ENCODE peak calls at places on chromosomes 7 and 10, in four cellular contexts. I, W, B and V are unnamed samples.

GRCh38 chr7:86598311-86598710 is 45.4 kb upstream of the GRM3 start:
- DNase-seq in I (no peak), W (peak), B (no peak), V (peak)

GRCh38 chr10:132397036-132397541 is at the start of gene PWWP2B:
- DNase-seq in I (peak), W (no peak), B (peak), V (peak)

GRCh38 chr10:79170226-79170752 is 101.5 kb downstream of the ZMIZ1 start:
- DNase-seq in W (no peak), B (no peak), I (no peak), V (no peak)

GRCh38 chr7:73830872-73831655 is at the start of gene CLDN4:
- DNase-seq in W (no peak), I (peak), B (no peak), V (peak)

GRCh38 chr10:132677096-132677904 is 108.6 kb downstream of the NKX6-2 start:
- DNase-seq in I (no peak), B (peak), W (no peak), V (no peak)

GRCh38 chr7:1667566-1668485 is 2.3 kb upstream of the ELFN1 start:
- DNase-seq in I (no peak), W (no peak), B (no peak), V (peak)

GRCh38 chr7:142882338-142882678 is 3.2 kb downstream of the TRPV6 start:
- DNase-seq in I (no peak), B (no peak), W (no peak), V (no peak)

GRCh38 chr7:110317699-110318265 is 773.1 kb upstream of the LRRN3 start:
- DNase-seq in I (no peak), W (peak), B (peak), V (no peak)

GRCh38 chr7:48041665-48041995 is 6.3 kb downstream of the C7orf57 start:
- DNase-seq in B (peak), W (no peak), I (no peak), V (no peak)

GRCh38 chr10:61836233-61836887 is 65.1 kb upstream of the ARID5B start:
- DNase-seq in W (no peak), I (no peak), B (peak), V (no peak)

GRCh38 chr7:44292876-44293560 is 32.4 kb downstream of the CAMK2B start:
- DNase-seq in W (no peak), B (no peak), I (peak), V (no peak)

GRCh38 chr7:80082214-80082613 is 52.4 kb upstream of the GNAI1 start:
- DNase-seq in W (no peak), B (no peak), I (no peak), V (no peak)

GRCh38 chr10:129846991-129847391 is 117.1 kb downstream of the EBF3 start:
- DNase-seq in B (no peak), I (no peak), W (no peak), V (no peak)

GRCh38 chr7:129843365-129843898 is 109.3 kb downstream of the UBE2H start:
- DNase-seq in I (no peak), B (no peak), W (no peak), V (no peak)

GRCh38 chr10:112810651-112811215 is 139.3 kb upstream of the TCF7L2 start:
- DNase-seq in B (peak), I (no peak), W (no peak), V (no peak)

DNA sequence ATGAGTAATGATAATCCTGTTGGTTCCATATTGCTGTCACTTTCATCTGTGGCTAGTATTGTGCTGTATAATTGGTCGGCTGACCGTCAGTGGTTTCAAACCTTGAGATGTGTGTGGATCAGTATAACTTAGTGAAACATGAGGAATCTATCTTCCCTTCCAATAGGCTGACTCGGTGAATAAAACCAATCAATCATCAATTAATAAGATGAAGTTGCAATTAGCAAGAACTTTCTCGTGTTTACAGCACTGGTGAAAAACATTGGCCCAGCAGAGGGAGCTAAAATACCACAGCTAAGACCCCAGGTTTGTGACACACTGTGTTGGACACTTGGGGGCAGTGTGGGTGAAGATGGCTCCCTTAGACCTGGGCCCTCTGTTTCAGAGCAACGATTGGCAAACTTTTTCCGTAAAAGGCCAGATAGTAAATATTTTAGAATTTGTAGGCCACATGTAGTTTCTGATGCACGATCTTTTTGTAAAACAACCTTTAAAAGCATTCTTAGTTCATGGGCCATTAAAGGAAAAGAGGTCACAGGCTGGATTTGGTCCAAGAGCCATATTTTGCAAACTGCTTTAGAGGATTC is 47.8 kb downstream of the STRA8 start:
- DNase-seq in I (peak), W (peak), B (peak), V (peak)
- H3K4me3 ChIP-seq in I (no peak), W (no peak), B (no peak), V (no peak)

GRCh38 chr7:4737300-4737699 is 38.1 kb upstream of the AP5Z1 start:
- DNase-seq in I (no peak), W (no peak), B (no peak), V (no peak)

GRCh38 chr7:4733936-4734528 is 41.4 kb upstream of the AP5Z1 start:
- DNase-seq in I (no peak), B (peak), W (no peak), V (no peak)

GRCh38 chr7:4730971-4731370 is 44.5 kb upstream of the AP5Z1 start:
- DNase-seq in W (no peak), I (no peak), B (no peak), V (no peak)

GRCh38 chr7:4731803-4732202 is 43.6 kb upstream of the AP5Z1 start:
- DNase-seq in W (no peak), B (no peak), I (no peak), V (no peak)

DNA sequence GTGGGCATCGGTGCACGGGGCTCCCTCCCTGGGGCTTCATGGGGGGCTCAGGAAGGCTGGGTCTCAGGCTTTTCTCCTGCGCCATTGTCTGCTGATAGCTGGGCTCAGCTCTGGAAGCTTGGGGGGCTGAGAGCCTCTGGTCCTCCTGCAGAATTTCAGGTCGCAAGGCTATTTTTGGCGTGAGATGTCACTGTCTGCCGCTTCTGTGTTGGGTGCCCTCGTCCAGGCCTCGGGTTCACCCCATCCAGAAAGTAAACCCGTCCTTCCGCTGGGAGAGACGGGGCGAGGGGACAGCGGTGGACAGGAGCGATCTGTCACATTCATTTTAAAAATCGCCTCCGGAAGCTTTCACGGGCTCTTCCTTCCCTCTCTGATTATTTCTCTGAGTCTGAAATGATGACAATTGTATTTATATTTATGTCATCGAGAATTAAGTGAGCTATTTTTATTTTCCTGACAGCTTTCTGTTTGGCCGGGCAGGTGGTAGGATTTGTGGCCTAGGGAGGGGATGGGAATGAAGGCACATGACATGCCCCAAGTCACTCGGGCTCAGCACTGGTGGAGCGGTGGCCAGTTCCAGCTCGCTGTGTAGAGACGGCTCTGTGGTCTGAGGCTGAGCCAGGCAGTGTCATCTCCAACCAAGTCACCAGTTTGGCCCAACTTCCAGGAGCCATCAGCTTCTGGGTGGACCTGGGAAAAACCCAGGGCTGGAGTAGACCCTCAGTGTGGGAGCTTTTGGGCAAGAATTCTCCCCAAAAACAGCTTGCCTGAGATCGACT is 40.6 kb upstream of the AP5Z1 start:
- DNase-seq in I (no peak), W (no peak), B (no peak), V (no peak)
- H3K27ac ChIP-seq in I (no peak), W (peak), B (no peak), V (no peak)

GRCh38 chr10:80861882-80862281 is 324.2 kb downstream of the SH2D4B start:
- DNase-seq in W (no peak), I (no peak), B (no peak), V (no peak)
- TF ChIP-seq CTCF in W (no peak), I (no peak), B (no peak), V (no peak)

GRCh38 chr10:29731760-29732159 is 97.0 kb upstream of the SVIL start:
- DNase-seq in B (peak), W (no peak), I (peak), V (no peak)
- H3K4me3 ChIP-seq in B (no peak), W (no peak), I (no peak), V (no peak)

DNA sequence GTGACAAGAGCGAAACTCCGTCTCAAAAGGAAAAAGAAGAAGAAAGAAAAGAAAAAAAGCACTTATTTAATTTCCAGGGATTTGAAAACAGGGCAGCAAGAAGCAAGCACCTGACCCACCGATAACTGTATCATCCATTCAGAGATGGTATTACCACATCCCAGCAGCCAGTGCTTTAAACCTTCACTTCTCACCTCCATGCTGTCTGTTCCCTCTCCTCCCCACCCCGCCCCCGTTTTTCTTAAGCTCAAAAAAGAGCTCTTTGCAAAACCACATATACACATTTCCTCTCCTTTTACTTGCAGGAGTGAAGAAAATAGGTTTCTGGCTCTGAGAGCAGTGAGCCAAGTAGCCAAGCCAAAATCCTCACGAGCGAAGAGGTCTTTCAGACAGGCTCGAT is 2.2 kb downstream of the STOX1 start:
- DNase-seq in I (no peak), W (no peak), B (no peak), V (no peak)
- H3K27ac ChIP-seq in I (no peak), W (no peak), B (no peak), V (no peak)